ENCODE peak calls at places on chromosomes 16 and 17, in six cellular contexts. One of them, this sample, is unnamed. For H3K9me3, the result is how much of the 10 kb centered on the place peaks cover.

GRCh38 chr17:81189670-81190530 is 23.9 kb upstream of the AATK start:
- DNase-seq in left ventricle myocardium inferior: no peak
- DNase-seq in hepatocyte: no peak
- DNase-seq in mucosa of descending colon: no peak
- DNase-seq in endodermal cell: peak
- DNase-seq in tibial artery: no peak
- DNase-seq in this sample: no peak

GRCh38 chr17:44956076-44956475 is 8.5 kb upstream of the KIF18B start:
- DNase-seq in tibial artery: no peak
- DNase-seq in hepatocyte: no peak
- DNase-seq in mucosa of descending colon: no peak
- DNase-seq in endodermal cell: peak
- DNase-seq in left ventricle myocardium inferior: no peak
- DNase-seq in this sample: peak

GRCh38 chr16:57711331-57711730 is 16.7 kb downstream of the DRC7 start:
- DNase-seq in tibial artery: no peak
- DNase-seq in hepatocyte: no peak
- DNase-seq in mucosa of descending colon: no peak
- DNase-seq in left ventricle myocardium inferior: no peak
- DNase-seq in endodermal cell: no peak
- DNase-seq in this sample: no peak

GRCh38 chr17:46003907-46004748 is 5.1 kb downstream of the STH start:
- DNase-seq in tibial artery: no peak
- DNase-seq in hepatocyte: peak
- DNase-seq in left ventricle myocardium inferior: peak
- DNase-seq in endodermal cell: no peak
- DNase-seq in mucosa of descending colon: peak
- DNase-seq in this sample: no peak

GRCh38 chr17:78414178-78415162 is 36.0 kb downstream of the PGS1 start:
- DNase-seq in left ventricle myocardium inferior: no peak
- DNase-seq in tibial artery: no peak
- DNase-seq in hepatocyte: no peak
- DNase-seq in mucosa of descending colon: peak
- DNase-seq in endodermal cell: no peak
- DNase-seq in this sample: peak

GRCh38 chr16:84165746-84166145 is 20.6 kb downstream of the DNAAF1 start:
- DNase-seq in left ventricle myocardium inferior: no peak
- DNase-seq in hepatocyte: no peak
- DNase-seq in mucosa of descending colon: no peak
- DNase-seq in tibial artery: no peak
- DNase-seq in endodermal cell: no peak
- DNase-seq in this sample: no peak

GRCh38 chr17:8117980-8118768 is at the start of gene ALOXE3:
- DNase-seq in hepatocyte: peak
- DNase-seq in left ventricle myocardium inferior: no peak
- DNase-seq in mucosa of descending colon: peak
- DNase-seq in endodermal cell: peak
- DNase-seq in tibial artery: no peak
- DNase-seq in this sample: no peak

GRCh38 chr16:81686391-81687182 is 92.5 kb upstream of the PLCG2 start:
- DNase-seq in endodermal cell: no peak
- DNase-seq in mucosa of descending colon: no peak
- DNase-seq in tibial artery: peak
- DNase-seq in left ventricle myocardium inferior: no peak
- DNase-seq in hepatocyte: peak
- DNase-seq in this sample: no peak

GRCh38 chr16:30675133-30675532 is 16.9 kb downstream of the FBRS start:
- DNase-seq in endodermal cell: no peak
- DNase-seq in mucosa of descending colon: no peak
- DNase-seq in left ventricle myocardium inferior: no peak
- DNase-seq in tibial artery: no peak
- DNase-seq in hepatocyte: no peak
- DNase-seq in this sample: no peak

GRCh38 chr17:3681057-3681456 is 12.4 kb downstream of the EMC6 start:
- DNase-seq in tibial artery: no peak
- DNase-seq in mucosa of descending colon: no peak
- DNase-seq in hepatocyte: no peak
- DNase-seq in left ventricle myocardium inferior: no peak
- DNase-seq in endodermal cell: no peak
- DNase-seq in this sample: no peak

GRCh38 chr17:78973792-78974520 is 5.8 kb downstream of the LGALS3BP start:
- DNase-seq in left ventricle myocardium inferior: no peak
- DNase-seq in mucosa of descending colon: no peak
- DNase-seq in endodermal cell: no peak
- DNase-seq in hepatocyte: peak
- DNase-seq in tibial artery: no peak
- DNase-seq in this sample: no peak

GRCh38 chr17:63249256-63250006 is 196.7 kb downstream of the CYB561 start:
- DNase-seq in mucosa of descending colon: no peak
- DNase-seq in tibial artery: no peak
- DNase-seq in endodermal cell: no peak
- DNase-seq in hepatocyte: no peak
- DNase-seq in left ventricle myocardium inferior: no peak
- DNase-seq in this sample: no peak

GRCh38 chr17:13429201-13429600 is 172.5 kb downstream of the HS3ST3A1 start:
- DNase-seq in tibial artery: no peak
- DNase-seq in mucosa of descending colon: no peak
- DNase-seq in left ventricle myocardium inferior: no peak
- DNase-seq in hepatocyte: peak
- DNase-seq in endodermal cell: no peak
- DNase-seq in this sample: no peak

GRCh38 chr16:85227262-85227923 is 115.1 kb upstream of the CIBAR2 start:
- DNase-seq in hepatocyte: no peak
- DNase-seq in tibial artery: no peak
- DNase-seq in endodermal cell: no peak
- DNase-seq in mucosa of descending colon: no peak
- DNase-seq in left ventricle myocardium inferior: no peak
- DNase-seq in this sample: no peak

GRCh38 chr17:68383443-68384321 is 73.6 kb downstream of the WIPI1 start:
- DNase-seq in hepatocyte: peak
- DNase-seq in mucosa of descending colon: no peak
- DNase-seq in left ventricle myocardium inferior: no peak
- DNase-seq in endodermal cell: peak
- DNase-seq in tibial artery: no peak
- DNase-seq in this sample: no peak

GRCh38 chr16:83826146-83826913 is 18.6 kb downstream of the HSBP1 start:
- DNase-seq in left ventricle myocardium inferior: peak
- DNase-seq in tibial artery: peak
- DNase-seq in endodermal cell: peak
- DNase-seq in hepatocyte: peak
- DNase-seq in mucosa of descending colon: peak
- DNase-seq in this sample: no peak

GRCh38 chr17:70629902-70630301 is 460.6 kb downstream of the KCNJ2 start:
- DNase-seq in left ventricle myocardium inferior: no peak
- DNase-seq in endodermal cell: no peak
- DNase-seq in tibial artery: no peak
- DNase-seq in hepatocyte: no peak
- DNase-seq in mucosa of descending colon: peak
- DNase-seq in this sample: no peak

GRCh38 chr17:72588561-72588960 is 467.7 kb downstream of the SOX9 start:
- DNase-seq in mucosa of descending colon: no peak
- DNase-seq in endodermal cell: no peak
- DNase-seq in left ventricle myocardium inferior: no peak
- DNase-seq in hepatocyte: no peak
- DNase-seq in tibial artery: no peak
- DNase-seq in this sample: peak

GRCh38 chr17:82354804-82355308 is 4.2 kb upstream of the TEX19 start:
- DNase-seq in mucosa of descending colon: no peak
- DNase-seq in hepatocyte: no peak
- DNase-seq in tibial artery: no peak
- DNase-seq in endodermal cell: no peak
- DNase-seq in left ventricle myocardium inferior: no peak
- DNase-seq in this sample: no peak

GRCh38 chr17:57600092-57600491 is 145.0 kb downstream of the CCDC182 start:
- DNase-seq in endodermal cell: no peak
- DNase-seq in tibial artery: no peak
- DNase-seq in hepatocyte: no peak
- DNase-seq in mucosa of descending colon: no peak
- DNase-seq in left ventricle myocardium inferior: no peak
- DNase-seq in this sample: no peak

GRCh38 chr16:47073223-47074155 is 70.3 kb downstream of the NETO2 start:
- DNase-seq in tibial artery: no peak
- DNase-seq in left ventricle myocardium inferior: no peak
- DNase-seq in hepatocyte: no peak
- DNase-seq in endodermal cell: no peak
- DNase-seq in mucosa of descending colon: peak
- DNase-seq in this sample: no peak

GRCh38 chr17:44919885-44920564 is 4.7 kb upstream of the GFAP start:
- DNase-seq in endodermal cell: peak
- DNase-seq in mucosa of descending colon: peak
- DNase-seq in tibial artery: peak
- DNase-seq in left ventricle myocardium inferior: peak
- DNase-seq in hepatocyte: peak
- DNase-seq in this sample: peak

GRCh38 chr16:86631441-86631840 is 53.1 kb downstream of the FOXL1 start:
- DNase-seq in mucosa of descending colon: no peak
- DNase-seq in tibial artery: no peak
- DNase-seq in left ventricle myocardium inferior: no peak
- DNase-seq in endodermal cell: no peak
- DNase-seq in hepatocyte: peak
- DNase-seq in this sample: no peak

GRCh38 chr17:67648032-67648761 is 69.5 kb upstream of the NOL11 start:
- DNase-seq in endodermal cell: no peak
- DNase-seq in mucosa of descending colon: no peak
- DNase-seq in left ventricle myocardium inferior: no peak
- DNase-seq in hepatocyte: no peak
- DNase-seq in tibial artery: no peak
- DNase-seq in this sample: no peak

GRCh38 chr16:35449663-35450062 is 1990.3 kb downstream of the TP53TG3F start:
- DNase-seq in left ventricle myocardium inferior: no peak
- DNase-seq in endodermal cell: no peak
- DNase-seq in tibial artery: no peak
- DNase-seq in hepatocyte: no peak
- DNase-seq in mucosa of descending colon: no peak
- DNase-seq in this sample: no peak

GRCh38 chr16:35450648-35451047 is 1991.2 kb downstream of the TP53TG3F start:
- DNase-seq in tibial artery: no peak
- DNase-seq in left ventricle myocardium inferior: no peak
- DNase-seq in endodermal cell: no peak
- DNase-seq in mucosa of descending colon: no peak
- DNase-seq in hepatocyte: no peak
- DNase-seq in this sample: no peak

GRCh38 chr16:35452471-35452870 is 1993.1 kb downstream of the TP53TG3F start:
- DNase-seq in mucosa of descending colon: no peak
- DNase-seq in endodermal cell: no peak
- DNase-seq in hepatocyte: no peak
- DNase-seq in tibial artery: no peak
- DNase-seq in left ventricle myocardium inferior: no peak
- DNase-seq in this sample: no peak

GRCh38 chr16:35447010-35447558 is 1987.7 kb downstream of the TP53TG3F start:
- DNase-seq in hepatocyte: no peak
- DNase-seq in endodermal cell: no peak
- DNase-seq in tibial artery: no peak
- DNase-seq in left ventricle myocardium inferior: no peak
- DNase-seq in mucosa of descending colon: no peak
- DNase-seq in this sample: no peak
- H3K9me3 ChIP-seq in hepatocyte: under half
- H3K9me3 ChIP-seq in endodermal cell: half or more
- H3K9me3 ChIP-seq in tibial artery: under half
- H3K9me3 ChIP-seq in left ventricle myocardium inferior: half or more
- H3K9me3 ChIP-seq in mucosa of descending colon: half or more
- H3K9me3 ChIP-seq in this sample: under half

DNA sequence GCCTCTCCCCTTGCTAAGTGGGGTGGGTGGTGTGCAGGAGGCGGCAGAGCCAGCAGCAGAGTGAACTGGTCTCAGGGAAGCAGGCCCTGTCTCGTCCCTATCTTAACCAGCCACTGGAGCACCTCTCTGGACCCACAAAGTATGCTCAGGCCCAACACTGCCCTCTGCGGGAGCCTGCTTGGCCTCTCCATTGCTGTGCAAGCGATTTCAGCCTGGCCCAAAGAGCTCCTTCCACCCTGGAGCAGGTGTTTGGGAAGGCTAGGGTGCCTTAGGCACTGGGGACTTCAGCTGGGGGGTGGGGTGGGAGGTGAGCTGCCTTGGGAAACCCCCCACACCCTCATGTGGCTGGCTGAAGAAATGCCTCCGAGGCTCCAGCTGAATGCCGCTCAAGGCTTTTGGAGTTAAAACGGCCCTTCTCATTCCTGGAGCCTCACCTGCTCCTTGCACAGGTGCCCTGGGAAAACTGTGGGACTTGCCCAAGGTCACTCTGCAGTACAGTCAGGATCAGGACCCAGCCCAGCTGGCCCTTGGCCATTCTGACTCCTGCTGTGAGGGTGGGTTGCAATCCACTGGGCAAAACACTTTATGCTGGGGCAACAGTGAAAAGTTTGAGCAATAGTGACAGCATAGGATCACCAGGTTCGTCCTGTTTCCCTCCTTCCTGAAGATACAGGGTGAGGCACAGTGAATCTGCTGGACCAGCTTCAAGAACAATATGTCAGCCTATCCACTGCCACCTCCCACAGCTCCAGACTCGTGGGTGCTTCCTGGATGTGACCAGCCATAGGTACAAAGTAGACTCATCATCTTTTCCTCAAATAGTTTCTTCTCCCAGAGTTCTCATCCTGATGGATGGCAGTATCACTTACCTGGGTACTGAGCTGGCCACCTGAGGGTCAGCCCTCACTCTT is 5.9 kb upstream of the UBE2O start:
- DNase-seq in tibial artery: no peak
- DNase-seq in left ventricle myocardium inferior: peak
- DNase-seq in endodermal cell: peak
- DNase-seq in hepatocyte: peak
- DNase-seq in mucosa of descending colon: peak
- DNase-seq in this sample: peak
- TF ChIP-seq CTCF in tibial artery: no peak
- TF ChIP-seq CTCF in left ventricle myocardium inferior: peak
- TF ChIP-seq CTCF in endodermal cell: peak
- TF ChIP-seq CTCF in hepatocyte: peak
- TF ChIP-seq CTCF in mucosa of descending colon: peak
- TF ChIP-seq CTCF in this sample: peak

DNA sequence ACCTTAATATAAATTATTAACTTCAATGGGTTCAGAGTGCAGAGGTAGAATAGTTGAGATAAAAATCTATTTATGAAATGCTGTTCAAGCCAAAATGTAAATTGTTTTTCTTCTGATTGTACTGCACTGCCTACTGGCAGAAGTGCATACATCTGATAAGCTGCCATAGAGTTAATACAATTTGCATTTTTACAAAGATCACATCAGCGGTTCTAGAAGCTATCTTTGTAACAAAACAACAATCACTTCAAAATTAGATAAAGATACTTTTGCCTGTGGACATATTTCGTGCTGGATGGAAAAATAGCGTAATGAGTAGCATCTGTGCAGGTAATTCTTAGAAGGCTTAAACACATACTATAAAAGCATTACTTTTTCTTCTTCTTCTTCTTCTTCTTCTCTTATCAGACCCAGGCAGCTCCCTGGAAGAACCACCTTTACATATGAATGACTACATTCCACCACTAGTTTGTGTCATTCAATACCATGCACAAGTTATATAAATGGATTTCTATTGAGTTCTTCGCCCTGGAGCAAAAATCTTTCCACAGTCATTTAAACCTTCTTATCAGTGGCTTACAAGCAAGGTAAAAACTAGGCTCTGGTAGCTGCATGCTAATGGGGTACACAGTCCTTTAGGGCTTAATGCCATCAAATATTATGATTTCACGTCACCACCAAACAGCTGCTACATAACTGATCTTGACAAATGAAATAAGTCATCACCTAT is 47.0 kb downstream of the SYNRG start:
- DNase-seq in tibial artery: no peak
- DNase-seq in mucosa of descending colon: no peak
- DNase-seq in left ventricle myocardium inferior: no peak
- DNase-seq in hepatocyte: no peak
- DNase-seq in endodermal cell: no peak
- DNase-seq in this sample: no peak
- H3K4me3 ChIP-seq in tibial artery: no peak
- H3K4me3 ChIP-seq in mucosa of descending colon: no peak
- H3K4me3 ChIP-seq in left ventricle myocardium inferior: no peak
- H3K4me3 ChIP-seq in hepatocyte: no peak
- H3K4me3 ChIP-seq in endodermal cell: no peak
- H3K4me3 ChIP-seq in this sample: no peak

GRCh38 chr17:27076814-27077213 is 217.1 kb upstream of the WSB1 start:
- DNase-seq in left ventricle myocardium inferior: no peak
- DNase-seq in hepatocyte: no peak
- DNase-seq in mucosa of descending colon: no peak
- DNase-seq in endodermal cell: no peak
- DNase-seq in tibial artery: no peak
- DNase-seq in this sample: no peak
- H3K9me3 ChIP-seq in left ventricle myocardium inferior: under half
- H3K9me3 ChIP-seq in hepatocyte: under half
- H3K9me3 ChIP-seq in mucosa of descending colon: under half
- H3K9me3 ChIP-seq in endodermal cell: half or more
- H3K9me3 ChIP-seq in tibial artery: under half
- H3K9me3 ChIP-seq in this sample: under half

This sample was measured in RWPE2.